ENCODE peak calls at places on chromosomes 5 and 9, in five cellular contexts. Z is Caco-2; R is neuronal stem cell; K is esophagus squamous epithelium; D is CD4-positive, CD25-positive, alpha-beta regulatory T cell. G is an unnamed sample.

GRCh38 chr5:57937025-57937424 is 454.4 kb upstream of the ACTBL2 start:
- DNase-seq in K (no peak), D (no peak), Z (no peak), R (no peak), G (no peak)

GRCh38 chr9:3124006-3124405 is 280.1 kb upstream of the PUM3 start:
- DNase-seq in D (no peak), K (no peak), R (no peak), Z (no peak), G (no peak)

GRCh38 chr9:98774746-98775145 is 21.6 kb downstream of the ANKS6 start:
- DNase-seq in D (peak; percentile 15), K (no peak), Z (no peak), R (no peak), G (peak; percentile 28)

GRCh38 chr9:90805006-90805993 is 3.7 kb downstream of the SYK start:
- DNase-seq in K (no peak), Z (no peak), R (no peak), D (no peak), G (no peak)

GRCh38 chr9:37908283-37908682 is 4.4 kb upstream of the SLC25A51 start:
- DNase-seq in D (no peak), Z (no peak), R (no peak), K (no peak), G (no peak)

GRCh38 chr5:150490754-150491153 is 17.2 kb upstream of the NDST1 start:
- DNase-seq in K (no peak), Z (no peak), D (no peak), R (no peak), G (no peak)

GRCh38 chr9:123069010-123069481 is 35.6 kb downstream of the GPR21 start:
- DNase-seq in D (no peak), R (no peak), Z (no peak), K (no peak), G (no peak)

GRCh38 chr5:124905256-124905655 is 158.8 kb upstream of the ZNF608 start:
- DNase-seq in K (no peak), Z (no peak), R (no peak), D (no peak), G (no peak)

GRCh38 chr9:127876026-127876763 is 1.3 kb downstream of the AK1 start:
- DNase-seq in K (no peak), D (no peak), R (no peak), Z (no peak), G (no peak)

GRCh38 chr5:16552666-16553343 is 64.0 kb downstream of the RETREG1 start:
- DNase-seq in D (peak; percentile 53), K (no peak), Z (peak; percentile 89), R (peak; percentile 42), G (peak; percentile 65)

GRCh38 chr9:21552244-21552825 is 70.2 kb upstream of the IFNE start:
- DNase-seq in R (no peak), K (no peak), D (no peak), Z (no peak), G (no peak)

GRCh38 chr5:142748568-142749249 is 21.5 kb upstream of the ARHGAP26 start:
- DNase-seq in K (no peak), Z (peak; percentile 73), D (peak; percentile 56), R (peak; percentile 26), G (no peak)

GRCh38 chr5:446066-446725 is 3.2 kb downstream of the EXOC3 start:
- DNase-seq in Z (no peak), D (no peak), R (no peak), K (no peak), G (no peak)

GRCh38 chr5:102579379-102579778 is 80.6 kb upstream of the SLCO6A1 start:
- DNase-seq in D (no peak), Z (no peak), R (no peak), K (no peak), G (no peak)

DNA sequence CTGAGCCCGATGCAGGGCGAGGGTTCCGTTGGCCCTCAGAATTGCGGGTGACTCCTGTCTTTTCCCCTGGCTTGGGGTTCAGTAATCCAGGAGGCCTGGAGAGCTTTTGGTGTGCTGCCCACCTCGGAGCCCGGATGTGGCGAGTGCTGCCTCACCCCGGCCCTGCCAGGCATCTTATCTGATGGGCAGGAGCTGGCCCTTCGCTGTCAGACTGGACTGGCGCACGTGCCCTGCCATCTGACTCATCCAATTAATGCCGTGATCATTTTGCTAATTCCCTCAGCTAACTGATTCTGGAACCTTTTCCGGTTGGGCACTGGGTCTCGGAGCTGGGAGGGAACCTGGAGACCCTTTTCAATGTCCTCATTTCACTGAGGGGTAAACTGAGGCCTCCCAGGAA is 34.6 kb downstream of the RXRA start:
- DNase-seq in D (no peak), Z (no peak), R (no peak), K (no peak), G (no peak)
- H3K4me1 ChIP-seq in D (no peaks in the 10 kb centered on the region), Z (peaks cover 44% of the 10 kb centered on the region), R (peaks cover 14% of the 10 kb centered on the region), K (peaks cover 82% of the 10 kb centered on the region), G (no peaks in the 10 kb centered on the region)

DNA sequence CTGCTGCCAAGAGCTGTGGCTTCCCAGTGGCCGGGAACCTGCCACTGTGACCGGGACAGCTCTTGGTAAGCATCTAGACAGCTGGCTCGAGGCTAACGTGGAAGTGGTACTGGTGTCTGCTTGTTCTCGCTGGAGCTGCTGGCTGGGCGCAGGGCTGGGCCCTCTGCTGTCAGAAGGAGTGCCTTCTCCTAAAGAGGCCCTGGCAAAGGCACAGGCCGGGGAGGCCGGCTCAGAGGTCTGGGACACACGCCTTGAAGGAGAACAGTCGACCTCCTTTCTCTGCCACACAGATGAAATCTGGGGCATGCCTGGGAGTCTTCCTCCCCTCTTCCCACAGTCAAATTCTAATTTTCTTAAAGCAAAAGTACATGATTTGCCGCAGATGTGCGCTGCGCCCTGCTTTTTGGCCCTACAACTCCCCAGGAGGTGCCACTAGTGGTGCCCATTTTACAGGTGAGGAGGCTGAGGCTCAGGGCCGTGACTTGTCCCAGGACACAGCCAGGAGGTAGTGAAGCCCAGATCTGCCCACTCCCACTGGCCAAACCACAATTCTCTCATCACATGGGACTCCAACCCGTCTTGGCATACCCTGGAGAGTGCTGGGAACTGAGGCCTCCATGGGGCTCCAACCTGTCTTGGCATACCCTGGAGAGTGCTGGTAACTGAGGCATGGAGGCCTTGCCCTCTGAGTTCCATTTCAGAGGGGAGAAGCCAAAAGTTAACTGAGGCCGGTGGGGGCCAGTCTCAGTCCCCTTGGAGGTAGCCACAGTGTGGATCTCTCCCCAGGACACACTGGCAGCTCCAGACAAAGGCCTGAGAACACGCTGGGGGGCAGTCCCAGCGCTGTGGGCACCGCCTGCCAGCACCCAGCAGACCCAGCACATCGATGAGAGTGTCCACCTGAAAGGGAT is 12.0 kb upstream of the RXRA start:
- DNase-seq in K (no peak), R (no peak), D (no peak), Z (no peak), G (no peak)
- H3K4me3 ChIP-seq in K (no peak overlapping the region), R (no peak overlapping the region), D (no peak overlapping the region), Z (no peak overlapping the region), G (no peak overlapping the region)

GRCh38 chr5:33931136-33931535 is 5.0 kb upstream of the RXFP3 start:
- DNase-seq in Z (no peak), R (no peak), D (no peak), K (no peak), G (no peak)

GRCh38 chr5:33928283-33928682 is 7.9 kb upstream of the RXFP3 start:
- DNase-seq in Z (no peak), D (no peak), K (no peak), R (no peak), G (no peak)

GRCh38 chr5:33933723-33934544 is 2.3 kb upstream of the RXFP3 start:
- DNase-seq in Z (no peak), R (no peak), D (no peak), K (no peak), G (no peak)

GRCh38 chr5:33925278-33925677 is 10.9 kb upstream of the RXFP3 start:
- DNase-seq in K (no peak), Z (no peak), D (no peak), R (no peak), G (no peak)

DNA sequence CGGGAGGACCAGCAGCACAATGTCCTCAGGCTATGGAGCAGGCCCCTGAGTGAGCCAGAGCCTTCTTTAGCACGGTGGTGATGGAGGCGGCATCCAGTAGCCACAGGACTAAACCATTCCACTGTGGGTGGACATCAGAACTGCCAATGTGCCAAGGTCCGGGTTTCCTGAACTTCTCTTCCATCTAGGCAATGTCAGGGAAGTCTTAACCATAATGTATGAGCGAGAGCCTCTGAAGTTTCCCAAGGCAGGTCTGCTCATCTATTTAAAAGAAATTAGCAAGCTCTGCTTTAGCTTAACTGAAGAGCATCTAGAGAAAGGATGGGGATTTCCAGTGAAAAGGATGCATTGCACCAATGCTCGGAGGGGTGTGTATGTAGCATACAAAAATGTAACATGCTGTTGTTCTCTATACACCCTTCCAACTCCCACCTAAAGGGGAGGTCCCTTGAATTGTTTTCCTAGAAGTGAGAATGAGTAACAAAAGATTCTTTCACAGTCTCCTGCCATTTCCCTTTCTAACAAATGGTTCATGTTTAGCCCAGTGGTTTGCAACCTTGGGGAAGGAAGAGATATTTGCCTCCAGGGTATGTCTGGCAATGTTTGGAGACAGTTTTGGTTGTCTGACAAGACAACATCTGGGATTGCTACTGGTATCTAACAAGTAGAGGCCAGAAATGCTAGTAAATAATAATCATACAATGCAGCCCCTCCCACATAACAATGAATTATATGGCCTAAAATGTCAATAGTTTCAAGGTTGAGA is 6.1 kb upstream of the RXFP3 start:
- DNase-seq in K (no peak), D (no peak), Z (no peak), R (no peak), G (no peak)
- H3K4me1 ChIP-seq in K (no peaks in the 10 kb centered on the region), D (no peaks in the 10 kb centered on the region), Z (no peaks in the 10 kb centered on the region), R (peaks cover 2% of the 10 kb centered on the region), G (no peaks in the 10 kb centered on the region)

GRCh38 chr5:72817076-72817476 is 615 bp downstream of the TNPO1 start:
- DNase-seq in R (no peak), Z (no peak), K (no peak), D (peak; percentile 43), G (peak; percentile 60)

GRCh38 chr5:72815580-72816296 is 723 bp upstream of the TNPO1 start:
- DNase-seq in D (peak; percentile 56), R (no peak), Z (no peak), K (no peak), G (no peak)

GRCh38 chr5:72816297-72817075 is at the start of gene TNPO1:
- DNase-seq in D (peak; percentile 83), R (peak; percentile 94), K (peak; percentile 53), Z (peak; percentile 95), G (peak; percentile 94)

GRCh38 chr5:72818866-72819534 is 2.5 kb downstream of the TNPO1 start:
- DNase-seq in R (peak; percentile 58), Z (peak; percentile 61), K (no peak), D (peak; percentile 74), G (peak; percentile 78)

DNA sequence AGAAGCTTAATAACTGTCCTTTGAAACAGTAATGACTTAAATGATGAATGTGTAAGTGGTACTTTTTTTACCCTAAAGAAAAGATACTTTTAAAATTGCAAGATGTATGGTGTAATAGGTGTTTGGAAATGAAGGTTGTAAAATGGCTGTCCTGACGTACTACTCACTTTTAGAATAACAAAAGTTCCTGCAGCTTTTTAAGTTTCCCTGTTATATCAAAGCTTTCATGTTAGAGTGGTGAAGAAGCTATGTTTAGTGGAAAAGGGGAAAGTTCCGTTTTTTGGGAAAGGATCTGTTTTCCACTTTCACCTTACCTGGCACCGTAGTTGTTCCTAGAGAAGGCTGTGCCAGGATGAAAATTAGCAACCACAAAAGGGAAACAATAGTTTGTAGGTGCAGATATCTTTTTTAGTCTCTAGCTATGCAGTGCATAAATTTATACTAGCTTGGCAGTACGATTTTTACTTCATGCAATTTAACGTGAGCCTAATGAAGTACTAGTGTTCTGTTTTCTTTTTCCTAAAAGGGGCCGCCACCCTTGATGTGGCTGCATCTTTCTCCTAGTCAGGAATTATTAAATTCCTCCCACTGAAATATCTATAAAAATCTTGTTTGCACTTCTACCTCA is 1.3 kb downstream of the TNPO1 start:
- DNase-seq in R (no peak), Z (no peak), D (no peak), K (no peak), G (peak; percentile 17)
- H3K4me3 ChIP-seq in R (peak overlapping the region; percentile 55), Z (peak overlapping the region; percentile 91), D (peak overlapping the region; percentile 80), K (peak overlapping the region; percentile 70), G (peak overlapping the region; percentile 60)

G was measured in HAP-1.